ENCODE peak calls at places on chromosomes 5 and 9, in nine cellular contexts. One of them, this sample, is unnamed.
A peak's percentile ranks its signal among the peaks of the same experiment; 100 is the strongest.

GRCh38 chr5:5658226-5658625 is 235.7 kb downstream of the ICE1 start:
- DNase-seq in adrenal gland: peak; percentile 84
- DNase-seq in esophagus squamous epithelium: no peak
- DNase-seq in fibroblast of lung: no peak
- DNase-seq in SK-N-MC: no peak
- DNase-seq in effector memory CD4-positive, alpha-beta T cell: no peak
- DNase-seq in aorta: peak; percentile 79
- DNase-seq in transverse colon: peak; percentile 16
- DNase-seq in kidney: no peak
- DNase-seq in this sample: peak; percentile 96

GRCh38 chr9:83047839-83048775 is 14.8 kb downstream of the RASEF start:
- DNase-seq in kidney: no peak
- DNase-seq in transverse colon: peak; percentile 22
- DNase-seq in effector memory CD4-positive, alpha-beta T cell: no peak
- DNase-seq in aorta: no peak
- DNase-seq in adrenal gland: no peak
- DNase-seq in esophagus squamous epithelium: no peak
- DNase-seq in fibroblast of lung: peak; percentile 47
- DNase-seq in SK-N-MC: no peak
- DNase-seq in this sample: peak; percentile 56

GRCh38 chr9:129954868-129955550 is 88.0 kb downstream of the FNBP1 start:
- DNase-seq in fibroblast of lung: peak; percentile 40
- DNase-seq in SK-N-MC: no peak
- DNase-seq in kidney: no peak
- DNase-seq in esophagus squamous epithelium: no peak
- DNase-seq in adrenal gland: no peak
- DNase-seq in aorta: no peak
- DNase-seq in effector memory CD4-positive, alpha-beta T cell: no peak
- DNase-seq in transverse colon: no peak
- DNase-seq in this sample: no peak

GRCh38 chr5:2487152-2487763 is 264.2 kb downstream of the IRX2 start:
- DNase-seq in transverse colon: no peak
- DNase-seq in SK-N-MC: no peak
- DNase-seq in adrenal gland: no peak
- DNase-seq in kidney: no peak
- DNase-seq in aorta: no peak
- DNase-seq in fibroblast of lung: no peak
- DNase-seq in esophagus squamous epithelium: no peak
- DNase-seq in effector memory CD4-positive, alpha-beta T cell: no peak
- DNase-seq in this sample: no peak

GRCh38 chr5:54644226-54644625 is 126.7 kb downstream of the SNX18 start:
- DNase-seq in effector memory CD4-positive, alpha-beta T cell: no peak
- DNase-seq in aorta: no peak
- DNase-seq in transverse colon: no peak
- DNase-seq in esophagus squamous epithelium: no peak
- DNase-seq in adrenal gland: no peak
- DNase-seq in fibroblast of lung: peak; percentile 67
- DNase-seq in kidney: no peak
- DNase-seq in SK-N-MC: no peak
- DNase-seq in this sample: peak; percentile 58

GRCh38 chr5:1032551-1033027 is 24.0 kb downstream of the NKD2 start:
- DNase-seq in transverse colon: no peak
- DNase-seq in aorta: no peak
- DNase-seq in esophagus squamous epithelium: no peak
- DNase-seq in adrenal gland: no peak
- DNase-seq in fibroblast of lung: no peak
- DNase-seq in effector memory CD4-positive, alpha-beta T cell: no peak
- DNase-seq in kidney: peak; percentile 54
- DNase-seq in SK-N-MC: no peak
- DNase-seq in this sample: no peak

GRCh38 chr9:38362912-38363588 is 29.5 kb upstream of the ALDH1B1 start:
- DNase-seq in adrenal gland: peak; percentile 65
- DNase-seq in esophagus squamous epithelium: peak; percentile 7
- DNase-seq in fibroblast of lung: peak; percentile 87
- DNase-seq in effector memory CD4-positive, alpha-beta T cell: no peak
- DNase-seq in transverse colon: peak; percentile 22
- DNase-seq in SK-N-MC: peak; percentile 28
- DNase-seq in kidney: no peak
- DNase-seq in aorta: no peak
- DNase-seq in this sample: peak; percentile 43

GRCh38 chr9:14221558-14221957 is 92.4 kb downstream of the NFIB start:
- DNase-seq in adrenal gland: no peak
- DNase-seq in esophagus squamous epithelium: no peak
- DNase-seq in effector memory CD4-positive, alpha-beta T cell: no peak
- DNase-seq in fibroblast of lung: peak; percentile 82
- DNase-seq in aorta: no peak
- DNase-seq in transverse colon: no peak
- DNase-seq in SK-N-MC: no peak
- DNase-seq in kidney: no peak
- DNase-seq in this sample: peak; percentile 100

GRCh38 chr5:4017076-4017803 is 421.6 kb downstream of the IRX1 start:
- DNase-seq in fibroblast of lung: no peak
- DNase-seq in kidney: no peak
- DNase-seq in esophagus squamous epithelium: no peak
- DNase-seq in transverse colon: no peak
- DNase-seq in SK-N-MC: no peak
- DNase-seq in effector memory CD4-positive, alpha-beta T cell: no peak
- DNase-seq in adrenal gland: no peak
- DNase-seq in aorta: no peak
- DNase-seq in this sample: no peak

GRCh38 chr5:153782589-153783238 is 256.0 kb downstream of the FAM114A2 start:
- DNase-seq in aorta: no peak
- DNase-seq in kidney: no peak
- DNase-seq in SK-N-MC: no peak
- DNase-seq in adrenal gland: no peak
- DNase-seq in effector memory CD4-positive, alpha-beta T cell: no peak
- DNase-seq in fibroblast of lung: no peak
- DNase-seq in transverse colon: no peak
- DNase-seq in esophagus squamous epithelium: no peak
- DNase-seq in this sample: no peak

GRCh38 chr5:167248262-167248661 is 1043.2 kb upstream of the WWC1 start:
- DNase-seq in effector memory CD4-positive, alpha-beta T cell: no peak
- DNase-seq in transverse colon: no peak
- DNase-seq in adrenal gland: no peak
- DNase-seq in aorta: no peak
- DNase-seq in esophagus squamous epithelium: no peak
- DNase-seq in SK-N-MC: no peak
- DNase-seq in fibroblast of lung: no peak
- DNase-seq in kidney: no peak
- DNase-seq in this sample: no peak

GRCh38 chr9:77384406-77384805 is 207.1 kb downstream of the VPS13A start:
- DNase-seq in SK-N-MC: no peak
- DNase-seq in kidney: no peak
- DNase-seq in esophagus squamous epithelium: no peak
- DNase-seq in effector memory CD4-positive, alpha-beta T cell: no peak
- DNase-seq in aorta: no peak
- DNase-seq in adrenal gland: no peak
- DNase-seq in transverse colon: no peak
- DNase-seq in fibroblast of lung: peak; percentile 90
- DNase-seq in this sample: no peak

GRCh38 chr5:88689662-88690351 is 193.2 kb downstream of the MEF2C start:
- DNase-seq in transverse colon: no peak
- DNase-seq in kidney: peak; percentile 72
- DNase-seq in fibroblast of lung: no peak
- DNase-seq in adrenal gland: no peak
- DNase-seq in effector memory CD4-positive, alpha-beta T cell: no peak
- DNase-seq in SK-N-MC: no peak
- DNase-seq in esophagus squamous epithelium: no peak
- DNase-seq in aorta: no peak
- DNase-seq in this sample: no peak

DNA sequence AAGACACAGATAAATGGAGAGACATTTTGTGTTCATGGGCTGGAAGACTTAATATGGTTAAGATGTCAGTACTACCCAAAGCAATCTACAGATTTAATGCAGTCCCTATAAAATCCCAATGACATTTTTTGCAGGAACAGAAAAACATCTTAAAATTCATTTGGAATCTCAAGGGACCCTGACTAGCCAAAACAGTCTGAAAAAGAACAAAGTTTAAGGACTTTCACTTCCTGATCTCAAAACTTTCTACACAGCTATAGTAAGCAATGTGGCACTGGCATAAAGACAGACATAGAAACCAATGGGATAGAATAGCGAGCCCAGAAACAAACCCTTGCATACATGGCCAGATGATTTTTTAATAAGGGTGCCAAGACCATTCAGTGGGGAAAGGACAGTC is 9.7 kb upstream of the CAMSAP1 start:
- DNase-seq in transverse colon: no peak
- DNase-seq in fibroblast of lung: no peak
- DNase-seq in effector memory CD4-positive, alpha-beta T cell: no peak
- DNase-seq in aorta: no peak
- DNase-seq in adrenal gland: no peak
- DNase-seq in SK-N-MC: no peak
- DNase-seq in esophagus squamous epithelium: no peak
- DNase-seq in kidney: no peak
- DNase-seq in this sample: no peak
- H3K9me3 ChIP-seq in transverse colon: peaks cover 34% of the 10 kb centered on the region
- H3K9me3 ChIP-seq in fibroblast of lung: peaks cover 3% of the 10 kb centered on the region
- H3K9me3 ChIP-seq in effector memory CD4-positive, alpha-beta T cell: peaks cover 16% of the 10 kb centered on the region
- H3K9me3 ChIP-seq in aorta: peaks cover 9% of the 10 kb centered on the region
- H3K9me3 ChIP-seq in adrenal gland: peaks cover 27% of the 10 kb centered on the region
- H3K9me3 ChIP-seq in SK-N-MC: peaks cover 19% of the 10 kb centered on the region
- H3K9me3 ChIP-seq in esophagus squamous epithelium: no peaks in the 10 kb centered on the region
- H3K9me3 ChIP-seq in kidney: peaks cover 12% of the 10 kb centered on the region
- H3K9me3 ChIP-seq in this sample: peaks cover 38% of the 10 kb centered on the region

GRCh38 chr5:64595519-64595855 is 89.7 kb downstream of the RGS7BP start:
- DNase-seq in adrenal gland: no peak
- DNase-seq in effector memory CD4-positive, alpha-beta T cell: no peak
- DNase-seq in kidney: no peak
- DNase-seq in aorta: no peak
- DNase-seq in esophagus squamous epithelium: no peak
- DNase-seq in fibroblast of lung: no peak
- DNase-seq in transverse colon: no peak
- DNase-seq in SK-N-MC: no peak
- DNase-seq in this sample: no peak

GRCh38 chr5:64594601-64595518 is 89.0 kb downstream of the RGS7BP start:
- DNase-seq in SK-N-MC: no peak
- DNase-seq in aorta: no peak
- DNase-seq in kidney: no peak
- DNase-seq in fibroblast of lung: peak; percentile 0
- DNase-seq in adrenal gland: no peak
- DNase-seq in effector memory CD4-positive, alpha-beta T cell: no peak
- DNase-seq in transverse colon: no peak
- DNase-seq in esophagus squamous epithelium: no peak
- DNase-seq in this sample: no peak

GRCh38 chr5:64603676-64604075 is 86.6 kb upstream of the SHISAL2B start:
- DNase-seq in esophagus squamous epithelium: no peak
- DNase-seq in fibroblast of lung: peak; percentile 15
- DNase-seq in aorta: no peak
- DNase-seq in kidney: no peak
- DNase-seq in effector memory CD4-positive, alpha-beta T cell: no peak
- DNase-seq in SK-N-MC: no peak
- DNase-seq in transverse colon: no peak
- DNase-seq in adrenal gland: no peak
- DNase-seq in this sample: no peak

GRCh38 chr5:64594025-64594424 is 88.2 kb downstream of the RGS7BP start:
- DNase-seq in adrenal gland: no peak
- DNase-seq in esophagus squamous epithelium: no peak
- DNase-seq in transverse colon: no peak
- DNase-seq in SK-N-MC: no peak
- DNase-seq in kidney: no peak
- DNase-seq in aorta: no peak
- DNase-seq in effector memory CD4-positive, alpha-beta T cell: no peak
- DNase-seq in fibroblast of lung: no peak
- DNase-seq in this sample: no peak

GRCh38 chr5:64599226-64599625 is 91.1 kb upstream of the SHISAL2B start:
- DNase-seq in kidney: no peak
- DNase-seq in SK-N-MC: no peak
- DNase-seq in aorta: no peak
- DNase-seq in fibroblast of lung: no peak
- DNase-seq in adrenal gland: no peak
- DNase-seq in esophagus squamous epithelium: no peak
- DNase-seq in transverse colon: no peak
- DNase-seq in effector memory CD4-positive, alpha-beta T cell: no peak
- DNase-seq in this sample: no peak
- H3K36me3 ChIP-seq in kidney: no peaks in the 10 kb centered on the region
- H3K36me3 ChIP-seq in SK-N-MC: no peaks in the 10 kb centered on the region
- H3K36me3 ChIP-seq in aorta: peaks cover 3% of the 10 kb centered on the region
- H3K36me3 ChIP-seq in fibroblast of lung: no peaks in the 10 kb centered on the region
- H3K36me3 ChIP-seq in adrenal gland: no peaks in the 10 kb centered on the region
- H3K36me3 ChIP-seq in esophagus squamous epithelium: no peaks in the 10 kb centered on the region
- H3K36me3 ChIP-seq in transverse colon: no peaks in the 10 kb centered on the region
- H3K36me3 ChIP-seq in effector memory CD4-positive, alpha-beta T cell: no peaks in the 10 kb centered on the region
- H3K36me3 ChIP-seq in this sample: no peaks in the 10 kb centered on the region

DNA sequence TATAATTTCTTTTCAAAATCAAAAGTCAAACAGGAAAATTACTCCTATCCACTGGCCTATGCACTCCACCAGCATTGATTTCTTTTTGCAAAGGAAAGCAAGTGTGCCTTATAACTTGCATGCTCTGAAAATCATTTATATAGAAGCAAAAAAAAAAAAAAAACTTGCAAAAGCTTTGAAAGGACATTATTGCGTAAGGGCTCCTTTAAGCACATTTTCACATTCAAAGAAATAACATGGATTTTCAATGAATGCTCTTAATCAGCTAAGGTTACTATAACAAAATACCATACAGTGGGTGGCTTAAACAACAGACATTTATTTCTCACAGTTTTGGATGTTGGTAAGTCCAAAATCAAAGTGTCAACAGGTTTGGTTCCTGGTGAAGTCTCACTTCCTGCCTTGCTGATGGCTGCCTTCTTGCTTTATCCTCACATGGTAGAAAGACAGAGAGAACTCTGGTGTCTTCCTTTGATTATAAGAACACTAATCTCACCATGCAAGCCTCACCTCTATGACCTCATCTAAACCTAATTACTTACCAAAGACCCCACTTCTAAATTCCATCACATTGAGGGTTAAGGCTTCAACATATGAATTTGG is 755.2 kb upstream of the CDH10 start:
- DNase-seq in aorta: no peak
- DNase-seq in transverse colon: no peak
- DNase-seq in effector memory CD4-positive, alpha-beta T cell: no peak
- DNase-seq in SK-N-MC: no peak
- DNase-seq in fibroblast of lung: no peak
- DNase-seq in adrenal gland: no peak
- DNase-seq in esophagus squamous epithelium: no peak
- DNase-seq in kidney: no peak
- DNase-seq in this sample: no peak
- H3K9me3 ChIP-seq in aorta: peaks cover 2% of the 10 kb centered on the region
- H3K9me3 ChIP-seq in transverse colon: no peaks in the 10 kb centered on the region
- H3K9me3 ChIP-seq in effector memory CD4-positive, alpha-beta T cell: no peaks in the 10 kb centered on the region
- H3K9me3 ChIP-seq in SK-N-MC: no peaks in the 10 kb centered on the region
- H3K9me3 ChIP-seq in fibroblast of lung: no peaks in the 10 kb centered on the region
- H3K9me3 ChIP-seq in adrenal gland: no peaks in the 10 kb centered on the region
- H3K9me3 ChIP-seq in esophagus squamous epithelium: no peaks in the 10 kb centered on the region
- H3K9me3 ChIP-seq in kidney: no peaks in the 10 kb centered on the region
- H3K9me3 ChIP-seq in this sample: peaks cover 10% of the 10 kb centered on the region

DNA sequence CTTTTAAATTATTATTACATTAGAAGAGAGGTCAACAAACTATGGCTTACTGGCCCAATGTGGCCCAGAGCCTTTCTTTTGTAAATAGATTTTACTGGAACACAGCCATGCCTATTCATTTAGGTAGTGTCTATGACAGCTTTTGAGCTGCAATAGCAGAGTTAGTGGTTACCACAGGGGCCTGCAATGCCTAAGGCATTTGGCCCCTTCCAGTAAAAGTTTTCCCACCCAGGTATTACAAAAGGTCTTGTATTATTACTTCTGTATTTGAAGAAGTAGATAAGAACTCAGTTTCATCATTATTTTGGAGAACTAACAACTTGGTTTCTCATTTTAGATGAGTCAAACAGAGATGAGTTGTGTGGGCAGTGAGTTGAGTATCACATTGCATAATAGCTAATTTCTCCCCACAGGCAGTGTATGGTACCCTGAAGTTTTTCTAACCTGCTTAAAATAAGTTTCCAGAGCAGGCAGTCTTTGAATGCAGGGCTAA is 9.5 kb downstream of the MTRR start:
- DNase-seq in adrenal gland: no peak
- DNase-seq in fibroblast of lung: peak; percentile 41
- DNase-seq in effector memory CD4-positive, alpha-beta T cell: no peak
- DNase-seq in transverse colon: no peak
- DNase-seq in esophagus squamous epithelium: no peak
- DNase-seq in kidney: no peak
- DNase-seq in SK-N-MC: no peak
- DNase-seq in aorta: no peak
- DNase-seq in this sample: no peak
- H3K36me3 ChIP-seq in adrenal gland: peaks cover 53% of the 10 kb centered on the region
- H3K36me3 ChIP-seq in fibroblast of lung: peaks cover 10% of the 10 kb centered on the region
- H3K36me3 ChIP-seq in effector memory CD4-positive, alpha-beta T cell: peaks cover 61% of the 10 kb centered on the region
- H3K36me3 ChIP-seq in transverse colon: peaks cover 13% of the 10 kb centered on the region
- H3K36me3 ChIP-seq in esophagus squamous epithelium: peaks cover 91% of the 10 kb centered on the region
- H3K36me3 ChIP-seq in kidney: peaks cover 66% of the 10 kb centered on the region
- H3K36me3 ChIP-seq in SK-N-MC: peaks cover 86% of the 10 kb centered on the region
- H3K36me3 ChIP-seq in aorta: peaks cover 3% of the 10 kb centered on the region
- H3K36me3 ChIP-seq in this sample: peaks cover 93% of the 10 kb centered on the region